ENCODE peak calls at places on chromosome 4, in eight cellular contexts. One of them, this sample, is unnamed.

GRCh38 chr4:38905657-38906398 is 38.2 kb downstream of the FAM114A1 start:
- DNase-seq in type B pancreatic cell: no peak
- DNase-seq in nephron progenitor cell: no peak
- DNase-seq in IMR-90: no peak
- DNase-seq in left lung: no peak
- DNase-seq in progenitor cell of endocrine pancreas: no peak
- DNase-seq in OCI-LY7: peak; percentile 11
- DNase-seq in PC-3: no peak
- DNase-seq in this sample: no peak

GRCh38 chr4:19254476-19254875 is 997.2 kb upstream of the SLIT2 start:
- DNase-seq in left lung: no peak
- DNase-seq in nephron progenitor cell: no peak
- DNase-seq in progenitor cell of endocrine pancreas: no peak
- DNase-seq in PC-3: no peak
- DNase-seq in IMR-90: no peak
- DNase-seq in OCI-LY7: no peak
- DNase-seq in type B pancreatic cell: no peak
- DNase-seq in this sample: no peak

GRCh38 chr4:113256946-113257345 is 207.5 kb downstream of the ANK2 start:
- DNase-seq in progenitor cell of endocrine pancreas: no peak
- DNase-seq in PC-3: no peak
- DNase-seq in OCI-LY7: no peak
- DNase-seq in IMR-90: peak; percentile 8
- DNase-seq in nephron progenitor cell: no peak
- DNase-seq in type B pancreatic cell: no peak
- DNase-seq in left lung: no peak
- DNase-seq in this sample: no peak

GRCh38 chr4:152462047-152462446 is 73.8 kb downstream of the FBXW7 start:
- DNase-seq in left lung: no peak
- DNase-seq in progenitor cell of endocrine pancreas: no peak
- DNase-seq in nephron progenitor cell: no peak
- DNase-seq in IMR-90: no peak
- DNase-seq in OCI-LY7: peak; percentile 63
- DNase-seq in type B pancreatic cell: no peak
- DNase-seq in PC-3: no peak
- DNase-seq in this sample: no peak

GRCh38 chr4:93384897-93385296 is 443.7 kb upstream of the ATOH1 start:
- DNase-seq in PC-3: peak; percentile 65
- DNase-seq in nephron progenitor cell: no peak
- DNase-seq in progenitor cell of endocrine pancreas: no peak
- DNase-seq in OCI-LY7: no peak
- DNase-seq in IMR-90: peak; percentile 81
- DNase-seq in type B pancreatic cell: no peak
- DNase-seq in left lung: no peak
- DNase-seq in this sample: no peak

GRCh38 chr4:1409079-1409805 is 3.0 kb upstream of the NKX1-1 start:
- DNase-seq in left lung: peak; percentile 59
- DNase-seq in IMR-90: no peak
- DNase-seq in OCI-LY7: no peak
- DNase-seq in progenitor cell of endocrine pancreas: no peak
- DNase-seq in type B pancreatic cell: no peak
- DNase-seq in nephron progenitor cell: no peak
- DNase-seq in PC-3: no peak
- DNase-seq in this sample: no peak

GRCh38 chr4:3832536-3833220 is 66.5 kb downstream of the ADRA2C start:
- DNase-seq in IMR-90: no peak
- DNase-seq in PC-3: no peak
- DNase-seq in progenitor cell of endocrine pancreas: no peak
- DNase-seq in type B pancreatic cell: no peak
- DNase-seq in OCI-LY7: no peak
- DNase-seq in nephron progenitor cell: no peak
- DNase-seq in left lung: peak; percentile 48
- DNase-seq in this sample: no peak

GRCh38 chr4:105808459-105809041 is 86.7 kb upstream of the NPNT start:
- DNase-seq in IMR-90: peak; percentile 88
- DNase-seq in OCI-LY7: no peak
- DNase-seq in progenitor cell of endocrine pancreas: no peak
- DNase-seq in left lung: no peak
- DNase-seq in type B pancreatic cell: no peak
- DNase-seq in nephron progenitor cell: no peak
- DNase-seq in PC-3: no peak
- DNase-seq in this sample: no peak

GRCh38 chr4:141713771-141714445 is 77.5 kb downstream of the IL15 start:
- DNase-seq in PC-3: peak; percentile 81
- DNase-seq in IMR-90: peak; percentile 72
- DNase-seq in left lung: no peak
- DNase-seq in nephron progenitor cell: no peak
- DNase-seq in OCI-LY7: no peak
- DNase-seq in type B pancreatic cell: no peak
- DNase-seq in progenitor cell of endocrine pancreas: no peak
- DNase-seq in this sample: peak; percentile 23

GRCh38 chr4:19803406-19803805 is 448.3 kb upstream of the SLIT2 start:
- DNase-seq in PC-3: peak; percentile 41
- DNase-seq in OCI-LY7: no peak
- DNase-seq in type B pancreatic cell: no peak
- DNase-seq in IMR-90: peak; percentile 6
- DNase-seq in left lung: no peak
- DNase-seq in progenitor cell of endocrine pancreas: no peak
- DNase-seq in nephron progenitor cell: no peak
- DNase-seq in this sample: no peak

GRCh38 chr4:88619973-88620372 is 27.7 kb downstream of the HERC3 start:
- DNase-seq in nephron progenitor cell: no peak
- DNase-seq in type B pancreatic cell: no peak
- DNase-seq in left lung: no peak
- DNase-seq in IMR-90: peak; percentile 40
- DNase-seq in progenitor cell of endocrine pancreas: no peak
- DNase-seq in PC-3: no peak
- DNase-seq in OCI-LY7: no peak
- DNase-seq in this sample: no peak

GRCh38 chr4:154189346-154189745 is 302.3 kb downstream of the DCHS2 start:
- DNase-seq in IMR-90: no peak
- DNase-seq in left lung: no peak
- DNase-seq in type B pancreatic cell: no peak
- DNase-seq in nephron progenitor cell: no peak
- DNase-seq in OCI-LY7: no peak
- DNase-seq in PC-3: peak; percentile 4
- DNase-seq in progenitor cell of endocrine pancreas: no peak
- DNase-seq in this sample: no peak

GRCh38 chr4:102244878-102245535 is 100.3 kb downstream of the SLC39A8 start:
- DNase-seq in type B pancreatic cell: no peak
- DNase-seq in OCI-LY7: no peak
- DNase-seq in progenitor cell of endocrine pancreas: no peak
- DNase-seq in IMR-90: no peak
- DNase-seq in nephron progenitor cell: no peak
- DNase-seq in PC-3: no peak
- DNase-seq in left lung: peak; percentile 70
- DNase-seq in this sample: no peak

GRCh38 chr4:118732591-118733330 is 47.6 kb downstream of the METTL14 start:
- DNase-seq in nephron progenitor cell: no peak
- DNase-seq in PC-3: no peak
- DNase-seq in IMR-90: peak; percentile 58
- DNase-seq in left lung: no peak
- DNase-seq in type B pancreatic cell: no peak
- DNase-seq in OCI-LY7: no peak
- DNase-seq in progenitor cell of endocrine pancreas: no peak
- DNase-seq in this sample: no peak

GRCh38 chr4:94558392-94558920 is 106.7 kb downstream of the PDLIM5 start:
- DNase-seq in type B pancreatic cell: no peak
- DNase-seq in OCI-LY7: no peak
- DNase-seq in progenitor cell of endocrine pancreas: no peak
- DNase-seq in left lung: no peak
- DNase-seq in PC-3: peak; percentile 84
- DNase-seq in IMR-90: peak; percentile 6
- DNase-seq in nephron progenitor cell: no peak
- DNase-seq in this sample: no peak

GRCh38 chr4:25111648-25112196 is 48.5 kb downstream of the SEPSECS start:
- DNase-seq in nephron progenitor cell: no peak
- DNase-seq in progenitor cell of endocrine pancreas: no peak
- DNase-seq in IMR-90: no peak
- DNase-seq in left lung: no peak
- DNase-seq in type B pancreatic cell: no peak
- DNase-seq in PC-3: no peak
- DNase-seq in OCI-LY7: no peak
- DNase-seq in this sample: no peak

GRCh38 chr4:64784125-64784524 is 374.9 kb upstream of the TECRL start:
- DNase-seq in PC-3: peak; percentile 61
- DNase-seq in left lung: no peak
- DNase-seq in nephron progenitor cell: no peak
- DNase-seq in progenitor cell of endocrine pancreas: no peak
- DNase-seq in OCI-LY7: no peak
- DNase-seq in type B pancreatic cell: no peak
- DNase-seq in IMR-90: no peak
- DNase-seq in this sample: no peak

GRCh38 chr4:13530823-13531608 is 13.3 kb downstream of the NKX3-2 start:
- DNase-seq in PC-3: no peak
- DNase-seq in left lung: peak; percentile 59
- DNase-seq in nephron progenitor cell: no peak
- DNase-seq in IMR-90: no peak
- DNase-seq in type B pancreatic cell: no peak
- DNase-seq in OCI-LY7: no peak
- DNase-seq in progenitor cell of endocrine pancreas: no peak
- DNase-seq in this sample: no peak

GRCh38 chr4:28744066-28744465 is 1883.4 kb downstream of the STIM2 start:
- DNase-seq in OCI-LY7: no peak
- DNase-seq in left lung: no peak
- DNase-seq in type B pancreatic cell: no peak
- DNase-seq in progenitor cell of endocrine pancreas: no peak
- DNase-seq in IMR-90: peak; percentile 54
- DNase-seq in PC-3: peak; percentile 39
- DNase-seq in nephron progenitor cell: no peak
- DNase-seq in this sample: no peak

GRCh38 chr4:88185916-88186315 is 27.5 kb upstream of the ABCG2 start:
- DNase-seq in IMR-90: peak; percentile 90
- DNase-seq in left lung: no peak
- DNase-seq in progenitor cell of endocrine pancreas: no peak
- DNase-seq in nephron progenitor cell: no peak
- DNase-seq in OCI-LY7: no peak
- DNase-seq in PC-3: no peak
- DNase-seq in type B pancreatic cell: no peak
- DNase-seq in this sample: no peak

GRCh38 chr4:155487231-155487630 is 110.5 kb upstream of the MAP9 start:
- DNase-seq in type B pancreatic cell: no peak
- DNase-seq in progenitor cell of endocrine pancreas: no peak
- DNase-seq in PC-3: no peak
- DNase-seq in nephron progenitor cell: no peak
- DNase-seq in left lung: no peak
- DNase-seq in OCI-LY7: no peak
- DNase-seq in IMR-90: no peak
- DNase-seq in this sample: no peak
- TF ChIP-seq CTCF in type B pancreatic cell: no peak
- TF ChIP-seq CTCF in progenitor cell of endocrine pancreas: no peak
- TF ChIP-seq CTCF in PC-3: no peak
- TF ChIP-seq CTCF in nephron progenitor cell: no peak
- TF ChIP-seq CTCF in left lung: no peak
- TF ChIP-seq CTCF in OCI-LY7: no peak
- TF ChIP-seq CTCF in IMR-90: no peak
- TF ChIP-seq CTCF in this sample: no peak

GRCh38 chr4:49063670-49064069 is 77.6 kb downstream of the CWH43 start:
- DNase-seq in left lung: no peak
- DNase-seq in OCI-LY7: no peak
- DNase-seq in type B pancreatic cell: no peak
- DNase-seq in PC-3: no peak
- DNase-seq in nephron progenitor cell: no peak
- DNase-seq in progenitor cell of endocrine pancreas: no peak
- DNase-seq in IMR-90: peak; percentile 2
- DNase-seq in this sample: no peak

DNA sequence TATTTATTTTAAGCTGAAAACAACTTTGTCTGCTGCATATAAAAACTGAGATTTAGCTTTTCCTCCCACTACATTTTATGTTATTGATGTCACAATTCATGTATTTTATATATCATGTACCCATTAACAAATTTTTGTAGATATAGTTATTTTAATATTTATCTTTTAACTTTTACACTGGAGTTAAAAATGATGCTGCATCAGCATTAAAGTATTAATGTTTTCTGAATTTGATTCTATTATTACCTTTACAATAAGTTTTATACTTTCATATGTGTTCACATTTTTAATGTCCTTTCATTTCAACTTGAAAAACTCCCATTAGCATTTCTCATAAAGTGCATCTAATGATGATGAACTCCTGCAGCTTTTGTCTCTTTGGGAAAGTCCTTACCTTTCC is 72.2 kb downstream of the CWH43 start:
- DNase-seq in PC-3: no peak
- DNase-seq in nephron progenitor cell: no peak
- DNase-seq in progenitor cell of endocrine pancreas: no peak
- DNase-seq in IMR-90: no peak
- DNase-seq in left lung: no peak
- DNase-seq in OCI-LY7: no peak
- DNase-seq in type B pancreatic cell: no peak
- DNase-seq in this sample: no peak
- TF ChIP-seq CTCF in PC-3: no peak
- TF ChIP-seq CTCF in nephron progenitor cell: no peak
- TF ChIP-seq CTCF in progenitor cell of endocrine pancreas: no peak
- TF ChIP-seq CTCF in IMR-90: no peak
- TF ChIP-seq CTCF in left lung: no peak
- TF ChIP-seq CTCF in OCI-LY7: no peak
- TF ChIP-seq CTCF in type B pancreatic cell: no peak
- TF ChIP-seq CTCF in this sample: no peak

GRCh38 chr4:87114245-87115062 is 106.0 kb downstream of the KLHL8 start:
- DNase-seq in IMR-90: no peak
- DNase-seq in PC-3: no peak
- DNase-seq in type B pancreatic cell: no peak
- DNase-seq in progenitor cell of endocrine pancreas: no peak
- DNase-seq in OCI-LY7: no peak
- DNase-seq in left lung: no peak
- DNase-seq in nephron progenitor cell: no peak
- DNase-seq in this sample: no peak
- TF ChIP-seq CTCF in IMR-90: peak; percentile 2
- TF ChIP-seq CTCF in PC-3: peak; percentile 14
- TF ChIP-seq CTCF in type B pancreatic cell: peak; percentile 53
- TF ChIP-seq CTCF in progenitor cell of endocrine pancreas: peak; percentile 29
- TF ChIP-seq CTCF in OCI-LY7: peak; percentile 25
- TF ChIP-seq CTCF in left lung: no peak
- TF ChIP-seq CTCF in nephron progenitor cell: no peak
- TF ChIP-seq CTCF in this sample: no peak

DNA sequence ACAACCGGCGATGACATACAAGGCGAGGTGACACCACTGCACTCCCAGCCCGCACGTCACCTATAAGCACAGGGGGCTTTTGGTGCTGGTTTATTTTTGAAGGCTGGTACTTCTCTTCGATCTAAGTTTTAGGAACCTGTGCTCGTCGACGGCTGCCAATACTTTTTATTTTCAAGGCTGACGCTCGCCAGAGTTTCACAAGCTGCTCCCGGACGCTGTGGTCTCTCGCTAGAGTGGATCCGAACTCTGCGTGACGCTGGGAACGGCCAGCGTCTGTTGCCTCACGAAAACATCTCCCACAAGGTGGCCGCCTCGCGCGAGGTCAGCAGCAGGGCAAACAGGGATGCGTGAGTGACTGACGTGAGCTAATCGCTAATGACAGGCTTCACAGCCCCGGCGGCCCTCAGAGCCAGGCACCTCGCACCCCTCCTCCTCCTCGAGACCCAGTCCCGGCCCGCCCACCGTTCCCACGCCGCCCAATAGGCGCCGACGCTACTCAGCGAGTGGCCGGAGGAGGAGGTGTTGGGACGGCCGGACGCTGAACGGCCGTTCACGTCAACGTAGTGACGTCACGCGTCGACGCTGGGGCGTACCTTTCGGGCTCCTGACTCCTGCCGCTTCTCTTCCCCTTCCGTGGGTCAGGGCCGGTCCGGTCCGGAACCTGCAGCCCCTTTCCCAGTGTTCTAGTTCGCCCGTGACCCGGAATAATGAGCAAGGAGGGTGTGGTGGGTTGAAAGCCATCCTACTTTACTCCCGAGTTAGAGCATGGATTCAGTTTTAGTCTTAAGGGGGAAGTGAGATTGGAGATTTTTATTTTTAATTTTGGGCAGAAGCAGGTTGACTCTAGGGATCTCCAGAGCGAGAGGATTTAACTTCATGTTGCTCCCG is at the start of gene CLCN3:
- DNase-seq in type B pancreatic cell: peak; percentile 95
- DNase-seq in OCI-LY7: peak; percentile 98
- DNase-seq in left lung: peak; percentile 100
- DNase-seq in PC-3: peak; percentile 98
- DNase-seq in nephron progenitor cell: peak; percentile 96
- DNase-seq in IMR-90: peak; percentile 94
- DNase-seq in progenitor cell of endocrine pancreas: peak; percentile 94
- DNase-seq in this sample: peak; percentile 94
- TF ChIP-seq CTCF in type B pancreatic cell: no peak
- TF ChIP-seq CTCF in OCI-LY7: no peak
- TF ChIP-seq CTCF in left lung: no peak
- TF ChIP-seq CTCF in PC-3: no peak
- TF ChIP-seq CTCF in nephron progenitor cell: no peak
- TF ChIP-seq CTCF in IMR-90: peak; percentile 18
- TF ChIP-seq CTCF in progenitor cell of endocrine pancreas: no peak
- TF ChIP-seq CTCF in this sample: no peak